ENCODE peak calls at places on chromosomes 1 and 21, in five cellular contexts. K is spleen, I is HepG2, H is stomach, S is fibroblast of lung. B is an unnamed sample.

GRCh38 chr1:10965621-10966226 is 46.7 kb upstream of the TARDBP start:
- DNase-seq in S (no peak), K (no peak), I (no peak), H (peak; percentile 50), B (no peak)

GRCh38 chr1:6260433-6260934 is 414 bp downstream of the GPR153 start:
- DNase-seq in K (no peak), S (no peak), I (no peak), H (no peak), B (no peak)

GRCh38 chr1:81446006-81446669 is 354.6 kb upstream of the ADGRL2 start:
- DNase-seq in H (peak; percentile 67), I (no peak), S (no peak), K (no peak), B (no peak)

GRCh38 chr1:93221913-93222312 is 41.4 kb downstream of the CCDC18 start:
- DNase-seq in H (no peak), I (peak; percentile 87), K (no peak), S (peak; percentile 35), B (peak; percentile 29)

GRCh38 chr21:30426732-30427131 is 1.0 kb upstream of the KRTAP13-3 start:
- DNase-seq in S (no peak), K (no peak), H (no peak), I (no peak), B (no peak)

GRCh38 chr1:162248854-162249535 is 127.7 kb downstream of the SPATA46 start:
- DNase-seq in I (no peak), K (no peak), S (peak; percentile 30), H (no peak), B (no peak)

GRCh38 chr1:2384941-2385481 is 6.3 kb downstream of the MORN1 start:
- DNase-seq in H (no peak), S (no peak), I (no peak), K (peak; percentile 77), B (no peak)

GRCh38 chr1:229579101-229579651 is 20.7 kb upstream of the ABCB10 start:
- DNase-seq in S (peak; percentile 35), I (peak; percentile 45), H (no peak), K (no peak), B (no peak)

GRCh38 chr1:200453544-200453905 is 43.7 kb upstream of the ZNF281 start:
- DNase-seq in S (no peak), I (no peak), H (no peak), K (no peak), B (no peak)

GRCh38 chr1:43540653-43541071 is 10.0 kb downstream of the PTPRF start:
- DNase-seq in K (peak; percentile 81), I (no peak), S (peak; percentile 58), H (no peak), B (no peak)

GRCh38 chr1:39788758-39789570 is at the start of gene BMP8B:
- DNase-seq in I (no peak), S (no peak), H (peak; percentile 73), K (peak; percentile 89), B (no peak)

GRCh38 chr1:229342902-229343587 is at the start of gene CCSAP:
- DNase-seq in S (peak; percentile 56), K (peak; percentile 93), I (peak; percentile 19), H (peak; percentile 61), B (no peak)

GRCh38 chr1:88998716-88999115 is 6.3 kb upstream of the KYAT3 start:
- DNase-seq in H (no peak), S (peak; percentile 53), K (no peak), I (peak; percentile 64), B (no peak)

GRCh38 chr1:7224644-7225043 is 439.4 kb downstream of the CAMTA1 start:
- DNase-seq in H (no peak), K (peak; percentile 50), S (no peak), I (no peak), B (no peak)

GRCh38 chr1:24699628-24700027 is 45.6 kb upstream of the CLIC4 start:
- DNase-seq in S (peak; percentile 49), K (no peak), I (no peak), H (no peak), B (no peak)

GRCh38 chr1:173332026-173332425 is 124.9 kb upstream of the TNFSF4 start:
- DNase-seq in I (no peak), K (no peak), S (peak; percentile 85), H (no peak), B (no peak)

GRCh38 chr21:33578214-33578613 is 10.3 kb downstream of the DONSON start:
- DNase-seq in K (no peak), I (no peak), H (no peak), S (peak; percentile 71), B (no peak)

GRCh38 chr1:1291023-1291528 is 10.8 kb downstream of the SCNN1D start:
- DNase-seq in K (no peak), H (peak; percentile 46), S (no peak), I (no peak), B (no peak)

GRCh38 chr21:42309753-42310213 is 5.4 kb downstream of the TFF3 start:
- DNase-seq in I (no peak), K (peak; percentile 90), H (peak; percentile 75), S (no peak), B (no peak)

GRCh38 chr1:184882649-184883303 is 91.5 kb downstream of the NIBAN1 start:
- DNase-seq in H (peak; percentile 35), K (no peak), I (no peak), S (peak; percentile 23), B (no peak)

GRCh38 chr1:110035236-110035752 is 870 bp downstream of the STRIP1 start:
- DNase-seq in H (no peak), I (no peak), K (no peak), S (peak; percentile 46), B (no peak)

GRCh38 chr21:34100789-34101188 is 27.4 kb downstream of the MRPS6 start:
- DNase-seq in S (peak; percentile 30), I (no peak), K (no peak), H (no peak), B (no peak)

GRCh38 chr1:246002725-246003441 is 504.2 kb downstream of the SMYD3 start:
- DNase-seq in H (peak; percentile 95), S (peak; percentile 81), K (peak; percentile 94), I (peak; percentile 67), B (no peak)

GRCh38 chr1:16168622-16169021 is 12.8 kb upstream of the EPHA2 start:
- DNase-seq in S (no peak), H (no peak), I (no peak), K (no peak), B (no peak)

GRCh38 chr1:214220891-214221290 is 60.1 kb upstream of the SMYD2 start:
- DNase-seq in I (no peak), H (no peak), K (no peak), S (no peak), B (no peak)

GRCh38 chr21:22758478-22758877 is 1760.3 kb downstream of the NCAM2 start:
- DNase-seq in H (no peak), I (no peak), K (no peak), S (no peak), B (no peak)

GRCh38 chr1:172277989-172278388 is 142.5 kb upstream of the C1orf105 start:
- DNase-seq in S (peak; percentile 72), I (no peak), H (no peak), K (no peak), B (no peak)

GRCh38 chr1:91611498-91611917 is 110.9 kb downstream of the CDC7 start:
- DNase-seq in H (no peak), I (no peak), S (peak; percentile 22), K (no peak), B (no peak)

GRCh38 chr1:217881131-217881543 is 250.0 kb downstream of the SPATA17 start:
- DNase-seq in K (no peak), H (no peak), I (no peak), S (peak; percentile 59), B (no peak)

GRCh38 chr1:165862448-165862847 is 35.0 kb downstream of the UCK2 start:
- DNase-seq in I (no peak), K (no peak), S (no peak), H (peak; percentile 70), B (no peak)

GRCh38 chr1:22229374-22229773 is 86.5 kb upstream of the WNT4 start:
- DNase-seq in K (no peak), S (peak; percentile 43), I (no peak), H (no peak), B (peak; percentile 55)

GRCh38 chr1:18948048-18948912 is 8.2 kb downstream of the IFFO2 start:
- DNase-seq in I (no peak), K (peak; percentile 89), H (no peak), S (peak; percentile 81), B (no peak)

GRCh38 chr1:5599541-5599940 is 392.7 kb downstream of the NPHP4 start:
- DNase-seq in H (peak; percentile 11), I (no peak), K (no peak), S (no peak), B (no peak)

GRCh38 chr1:226432586-226433360 is 24.9 kb upstream of the PARP1 start:
- DNase-seq in H (no peak), I (no peak), S (no peak), K (no peak), B (no peak)

DNA sequence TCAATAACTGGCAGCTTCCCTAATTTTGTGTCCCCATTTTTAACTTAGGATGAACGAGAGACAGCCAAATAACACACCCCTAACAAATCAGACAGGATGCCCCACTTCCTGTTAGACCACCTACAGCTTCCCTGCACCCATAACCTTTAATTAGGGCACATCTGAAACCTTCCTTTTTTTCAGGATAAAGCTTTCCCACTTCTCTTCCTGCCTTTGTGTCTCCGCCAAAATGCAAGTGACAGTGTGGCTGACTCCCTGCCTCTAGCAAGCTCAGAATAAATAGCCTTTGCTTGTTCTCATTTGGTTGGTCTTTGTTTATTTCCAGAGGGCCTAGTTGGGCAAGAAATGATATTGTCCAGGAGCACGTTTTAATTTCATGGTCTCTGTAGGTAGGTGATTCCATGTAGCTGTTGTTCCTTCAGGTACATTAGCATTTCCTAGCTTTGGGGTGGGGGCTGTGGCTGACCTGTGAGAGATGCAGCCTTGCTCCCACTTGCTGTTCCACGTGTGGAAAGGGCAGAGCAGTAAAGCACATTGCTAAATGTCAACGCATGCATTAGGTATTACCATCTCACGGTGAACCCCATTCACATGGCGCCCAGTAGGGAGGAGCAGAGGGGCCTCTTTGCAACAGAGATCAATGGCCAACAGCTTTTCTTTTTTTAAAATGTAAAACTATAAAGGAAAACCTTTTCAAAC is 154.9 kb downstream of the ST6GALNAC3 start:
- DNase-seq in H (no peak), I (no peak), K (no peak), S (no peak), B (no peak)
- H3K27ac ChIP-seq in H (no peak overlapping the region), I (no peak overlapping the region), K (no peak overlapping the region), S (no peak overlapping the region), B (no peak overlapping the region)

DNA sequence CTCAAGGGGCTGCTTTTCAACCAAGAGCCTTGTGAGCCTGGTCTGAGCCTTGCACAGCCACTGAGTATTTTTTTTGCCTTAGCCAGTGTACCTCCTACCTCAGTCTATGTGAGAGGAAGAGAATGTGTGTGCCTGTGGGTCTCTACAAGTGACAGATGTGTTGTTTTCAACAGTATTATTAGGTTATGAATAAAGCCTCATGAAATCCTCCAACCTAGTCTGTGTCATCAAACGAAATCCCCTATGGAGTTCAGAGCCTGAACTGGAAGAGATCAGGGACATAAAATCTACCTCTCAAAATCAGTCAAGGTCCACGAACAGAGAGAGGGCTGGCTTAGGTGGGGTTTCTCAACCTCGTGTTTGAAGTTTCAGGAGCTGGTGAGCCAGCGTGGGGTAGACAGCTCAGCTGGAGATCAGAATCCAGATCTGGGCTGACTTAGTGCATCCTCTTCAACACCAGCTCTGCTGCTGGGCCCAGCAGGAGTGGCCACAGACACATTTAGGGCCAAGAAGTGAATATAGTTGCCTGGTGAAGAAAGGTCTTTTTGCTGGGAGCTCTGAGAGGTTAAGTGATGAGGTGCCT is 8.2 kb downstream of the XKR8 start:
- DNase-seq in H (no peak), I (no peak), K (no peak), S (no peak), B (no peak)
- H3K27ac ChIP-seq in H (peak overlapping the region; percentile 28), I (no peak overlapping the region), K (no peak overlapping the region), S (peak overlapping the region; percentile 81), B (peak overlapping the region; percentile 76)

GRCh38 chr1:167776616-167777252 is 55.0 kb downstream of the MPZL1 start:
- DNase-seq in I (no peak), K (no peak), H (no peak), S (peak; percentile 51), B (no peak)
- H3K27ac ChIP-seq in I (no peak overlapping the region), K (no peak overlapping the region), H (no peak overlapping the region), S (no peak overlapping the region), B (no peak overlapping the region)

GRCh38 chr1:64527191-64527590 is 57.3 kb downstream of the CACHD1 start:
- DNase-seq in S (no peak), I (no peak), K (no peak), H (no peak), B (no peak)
- H3K27ac ChIP-seq in S (no peak overlapping the region), I (no peak overlapping the region), K (no peak overlapping the region), H (peak overlapping the region; percentile 23), B (no peak overlapping the region)

B was measured in epithelial cell of prostate.